ENCODE peak calls at places on chromosome 9, in ten cellular contexts. M is NCI-H345; L is SK-N-DZ; G is CD8-positive, alpha-beta T cell; X is Ammon's horn; F is A172; Y is left lung; Z is brain microvascular endothelial cell; J is NCI-H1105; C is esophagus muscularis mucosa. S is an unnamed sample.
A peak's percentile ranks its signal among the peaks of the same experiment; 100 is the strongest.

GRCh38 chr9:81113408-81114124 is 575.8 kb downstream of the TLE1 start:
- DNase-seq in M (peak; percentile 26), L (no peak), G (no peak), X (peak; percentile 31), F (no peak), Y (no peak), Z (no peak), J (peak; percentile 73), C (no peak), S (no peak)

GRCh38 chr9:121885345-121885901 is 207.7 kb downstream of the TTLL11 start:
- DNase-seq in M (no peak), L (no peak), G (no peak), X (no peak), F (peak; percentile 96), Y (no peak), Z (peak; percentile 62), J (no peak), C (no peak), S (no peak)

GRCh38 chr9:18459958-18460584 is 13.9 kb upstream of the ADAMTSL1 start:
- DNase-seq in M (no peak), L (no peak), G (no peak), X (no peak), F (peak; percentile 86), Y (no peak), Z (peak; percentile 69), J (no peak), C (no peak), S (no peak)

GRCh38 chr9:136312436-136312835 is 8.5 kb upstream of the CCDC187 start:
- DNase-seq in M (peak; percentile 35), L (no peak), G (peak; percentile 39), X (peak; percentile 58), F (peak; percentile 64), Y (peak; percentile 81), Z (no peak), J (no peak), C (no peak), S (peak; percentile 92)

GRCh38 chr9:32345243-32345642 is 39.2 kb upstream of the ACO1 start:
- DNase-seq in M (no peak), L (no peak), G (no peak), X (no peak), F (no peak), Y (no peak), Z (no peak), J (no peak), C (no peak), S (no peak)

GRCh38 chr9:98654247-98654646 is 54.5 kb downstream of the GABBR2 start:
- DNase-seq in M (peak; percentile 97), L (no peak), G (no peak), X (peak; percentile 59), F (no peak), Y (no peak), Z (no peak), J (no peak), C (no peak), S (no peak)

GRCh38 chr9:110148384-110148783 is 59.6 kb downstream of the C9orf152 start:
- DNase-seq in M (no peak), L (no peak), G (no peak), X (peak; percentile 46), F (no peak), Y (no peak), Z (no peak), J (no peak), C (no peak), S (no peak)

GRCh38 chr9:123016631-123017030 is 16.8 kb upstream of the GPR21 start:
- DNase-seq in M (no peak), L (no peak), G (no peak), X (no peak), F (no peak), Y (no peak), Z (no peak), J (no peak), C (no peak), S (no peak)

GRCh38 chr9:108671156-108671555 is 184.6 kb downstream of the ACTL7B start:
- DNase-seq in M (no peak), L (no peak), G (no peak), X (no peak), F (peak; percentile 17), Y (no peak), Z (peak; percentile 14), J (no peak), C (no peak), S (no peak)

GRCh38 chr9:115444941-115445340 is 327.0 kb upstream of the TNC start:
- DNase-seq in M (peak; percentile 24), L (no peak), G (no peak), X (no peak), F (no peak), Y (no peak), Z (no peak), J (peak; percentile 49), C (no peak), S (no peak)

GRCh38 chr9:16625831-16626230 is 244.6 kb downstream of the BNC2 start:
- DNase-seq in M (no peak), L (no peak), G (no peak), X (no peak), F (peak; percentile 47), Y (no peak), Z (peak; percentile 29), J (no peak), C (no peak), S (no peak)

GRCh38 chr9:13354733-13355132 is 75.2 kb upstream of the MPDZ start:
- DNase-seq in M (peak; percentile 39), L (no peak), G (no peak), X (no peak), F (no peak), Y (no peak), Z (peak; percentile 15), J (no peak), C (no peak), S (no peak)

GRCh38 chr9:130943226-130943625 is 4.2 kb upstream of the FIBCD1 start:
- DNase-seq in M (no peak), L (no peak), G (no peak), X (no peak), F (no peak), Y (peak; percentile 61), Z (no peak), J (no peak), C (no peak), S (peak; percentile 46)

GRCh38 chr9:135252980-135253304 is 165.5 kb downstream of the OLFM1 start:
- DNase-seq in M (no peak), L (no peak), G (no peak), X (no peak), F (no peak), Y (peak; percentile 60), Z (no peak), J (no peak), C (no peak), S (no peak)